ENCODE peak calls at places on chromosome 21, in seven cellular contexts. R, D, G, X, K, L and W are unnamed samples.

GRCh38 chr21:21232320-21232719 is 234.1 kb downstream of the NCAM2 start:
- DNase-seq in L (no peak), K (no peak), D (peak; percentile 53), G (no peak), R (no peak), X (no peak), W (no peak)

GRCh38 chr21:42263591-42264131 is 44.7 kb downstream of the ABCG1 start:
- DNase-seq in K (peak; percentile 51), X (no peak), D (no peak), G (no peak), L (peak; percentile 34), R (peak; percentile 66), W (no peak)

GRCh38 chr21:27480841-27481261 is 514.0 kb upstream of the ADAMTS5 start:
- DNase-seq in K (peak; percentile 32), G (no peak), R (no peak), L (no peak), D (no peak), X (no peak), W (no peak)

GRCh38 chr21:38979271-38980196 is 173.8 kb downstream of the ETS2 start:
- DNase-seq in L (no peak), G (no peak), X (no peak), K (no peak), D (no peak), R (no peak), W (no peak)

GRCh38 chr21:41881051-41881450 is 1.9 kb upstream of the PRDM15 start:
- DNase-seq in L (no peak), G (no peak), R (no peak), X (no peak), D (no peak), K (no peak), W (no peak)

GRCh38 chr21:45187646-45188045 is 100.0 kb downstream of the POFUT2 start:
- DNase-seq in L (no peak), D (no peak), R (no peak), G (peak; percentile 3), K (no peak), X (no peak), W (no peak)

GRCh38 chr21:42794551-42794950 is 84.8 kb downstream of the WDR4 start:
- DNase-seq in K (no peak), R (no peak), G (no peak), D (no peak), X (no peak), L (no peak), W (no peak)

GRCh38 chr21:29382029-29382654 is 83.4 kb downstream of the BACH1 start:
- DNase-seq in R (no peak), D (no peak), K (no peak), G (no peak), L (no peak), X (no peak), W (no peak)

GRCh38 chr21:46100426-46100825 is 2.5 kb downstream of the COL6A2 start:
- DNase-seq in L (no peak), R (no peak), D (no peak), K (peak; percentile 16), G (no peak), X (no peak), W (no peak)

GRCh38 chr21:40765771-40766170 is 81.2 kb downstream of the DSCAM start:
- DNase-seq in X (no peak), D (no peak), R (no peak), G (no peak), K (no peak), L (no peak), W (no peak)

GRCh38 chr21:39099859-39100258 is 83.4 kb downstream of the PSMG1 start:
- DNase-seq in K (no peak), L (no peak), D (no peak), X (no peak), G (no peak), R (no peak), W (no peak)

GRCh38 chr21:45871616-45872236 is 109.8 kb upstream of the COL6A1 start:
- DNase-seq in L (no peak), D (no peak), G (no peak), R (peak; percentile 6), K (no peak), X (no peak), W (no peak)

GRCh38 chr21:32717851-32718316 is 9.9 kb downstream of the SYNJ1 start:
- DNase-seq in X (no peak), L (no peak), K (no peak), D (peak; percentile 6), R (no peak), G (no peak), W (no peak)

GRCh38 chr21:46171996-46172862 is 12.0 kb downstream of the SPATC1L start:
- DNase-seq in K (no peak), G (peak; percentile 4), R (no peak), X (no peak), D (peak; percentile 85), L (no peak), W (no peak)

GRCh38 chr21:17660862-17661261 is 48.2 kb upstream of the BTG3 start:
- DNase-seq in X (no peak), R (no peak), G (no peak), D (no peak), L (no peak), K (no peak), W (no peak)

GRCh38 chr21:46092026-46092764 is 5.7 kb upstream of the COL6A2 start:
- DNase-seq in R (no peak), K (peak; percentile 40), G (no peak), L (peak; percentile 49), X (no peak), D (no peak), W (peak; percentile 62)

GRCh38 chr21:28867401-28867800 is 125.3 kb downstream of the LTN1 start:
- DNase-seq in G (no peak), D (no peak), L (no peak), R (no peak), X (no peak), K (no peak), W (no peak)

GRCh38 chr21:42556960-42557359 is 43.3 kb downstream of the SLC37A1 start:
- DNase-seq in R (peak; percentile 73), L (no peak), G (peak; percentile 71), K (no peak), X (no peak), D (no peak), W (peak; percentile 24)

GRCh38 chr21:25626752-25627151 is 12.3 kb upstream of the JAM2 start:
- DNase-seq in D (no peak), X (no peak), L (peak; percentile 23), G (no peak), R (peak; percentile 49), K (no peak), W (no peak)

GRCh38 chr21:46562472-46562871 is 42.4 kb downstream of the S100B start:
- DNase-seq in D (no peak), R (no peak), L (no peak), X (no peak), G (no peak), K (no peak), W (no peak)

GRCh38 chr21:35932232-35932911 is 128.0 kb downstream of the SETD4 start:
- DNase-seq in L (peak; percentile 27), X (peak; percentile 63), R (no peak), G (peak; percentile 91), D (peak; percentile 88), K (peak; percentile 38), W (peak; percentile 28)

DNA sequence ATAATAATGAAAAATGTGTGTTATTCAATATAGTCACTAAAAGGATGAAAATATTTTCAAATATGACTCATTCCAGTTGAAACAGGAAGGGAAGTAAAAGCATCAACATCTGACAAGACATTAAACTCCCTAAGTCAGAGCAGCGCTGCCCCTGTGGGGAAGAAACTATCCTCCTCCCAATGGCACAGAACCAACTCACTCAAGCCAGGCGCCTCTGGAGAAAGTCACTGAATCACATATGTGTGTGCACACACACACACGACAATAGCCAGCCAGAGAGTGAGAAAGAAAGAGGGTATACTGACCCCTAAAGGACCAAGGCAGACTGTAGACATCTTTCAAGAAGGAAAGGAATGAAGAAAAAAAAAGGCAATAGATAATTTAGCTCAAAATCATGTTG is 126.9 kb downstream of the SETD4 start:
- DNase-seq in K (no peak), G (peak; percentile 4), D (no peak), L (peak; percentile 38), X (no peak), R (peak; percentile 46), W (no peak)
- H3K4me3 ChIP-seq in K (no peak overlapping the region), G (no peak overlapping the region), D (no peak overlapping the region), L (no peak overlapping the region), X (no peak overlapping the region), R (no peak overlapping the region), W (no peak overlapping the region)

DNA sequence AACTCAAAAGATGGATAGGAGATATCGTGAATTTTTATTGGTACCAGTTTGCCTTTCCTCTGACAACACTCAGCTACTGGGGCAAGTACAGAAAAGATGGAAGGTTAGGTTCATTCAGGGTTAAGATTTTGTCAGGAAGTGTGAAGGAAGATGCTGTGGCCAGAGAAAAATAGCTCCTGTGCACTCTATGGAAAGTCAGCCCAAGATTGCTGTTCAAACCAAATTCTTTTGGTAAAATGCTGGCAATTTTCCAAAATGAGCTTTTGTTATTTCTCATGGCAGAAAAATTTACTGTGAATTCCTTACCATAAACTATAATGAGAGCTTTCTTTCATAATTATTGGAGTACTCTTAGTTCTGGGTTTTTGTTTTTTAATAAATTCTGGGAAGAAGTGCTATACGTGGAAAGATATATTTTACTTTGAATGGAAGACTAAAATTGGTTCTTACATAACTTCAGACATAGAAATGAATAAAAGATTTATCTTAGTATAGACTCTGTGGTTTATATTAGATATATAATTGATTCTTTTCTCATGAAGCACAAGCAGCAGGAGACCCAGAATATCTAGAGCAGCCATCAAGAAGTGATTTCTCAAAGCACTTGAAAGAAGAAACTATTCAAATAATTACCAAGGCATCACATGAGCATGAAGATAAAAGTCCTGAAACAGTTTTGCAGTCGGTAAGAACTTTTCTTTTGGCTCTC is 112.2 kb downstream of the USP25 start:
- DNase-seq in G (no peak), R (no peak), X (no peak), K (no peak), D (no peak), L (no peak), W (no peak)
- H3K4me3 ChIP-seq in G (no peak overlapping the region), R (no peak overlapping the region), X (no peak overlapping the region), K (no peak overlapping the region), D (no peak overlapping the region), L (no peak overlapping the region), W (no peak overlapping the region)

GRCh38 chr21:14527690-14528652 is 18.1 kb downstream of the SAMSN1 start:
- DNase-seq in D (no peak), X (no peak), L (no peak), G (no peak), R (no peak), K (no peak), W (no peak)
- H3K4me3 ChIP-seq in D (no peak overlapping the region), X (no peak overlapping the region), L (no peak overlapping the region), G (no peak overlapping the region), R (no peak overlapping the region), K (no peak overlapping the region), W (no peak overlapping the region)

DNA sequence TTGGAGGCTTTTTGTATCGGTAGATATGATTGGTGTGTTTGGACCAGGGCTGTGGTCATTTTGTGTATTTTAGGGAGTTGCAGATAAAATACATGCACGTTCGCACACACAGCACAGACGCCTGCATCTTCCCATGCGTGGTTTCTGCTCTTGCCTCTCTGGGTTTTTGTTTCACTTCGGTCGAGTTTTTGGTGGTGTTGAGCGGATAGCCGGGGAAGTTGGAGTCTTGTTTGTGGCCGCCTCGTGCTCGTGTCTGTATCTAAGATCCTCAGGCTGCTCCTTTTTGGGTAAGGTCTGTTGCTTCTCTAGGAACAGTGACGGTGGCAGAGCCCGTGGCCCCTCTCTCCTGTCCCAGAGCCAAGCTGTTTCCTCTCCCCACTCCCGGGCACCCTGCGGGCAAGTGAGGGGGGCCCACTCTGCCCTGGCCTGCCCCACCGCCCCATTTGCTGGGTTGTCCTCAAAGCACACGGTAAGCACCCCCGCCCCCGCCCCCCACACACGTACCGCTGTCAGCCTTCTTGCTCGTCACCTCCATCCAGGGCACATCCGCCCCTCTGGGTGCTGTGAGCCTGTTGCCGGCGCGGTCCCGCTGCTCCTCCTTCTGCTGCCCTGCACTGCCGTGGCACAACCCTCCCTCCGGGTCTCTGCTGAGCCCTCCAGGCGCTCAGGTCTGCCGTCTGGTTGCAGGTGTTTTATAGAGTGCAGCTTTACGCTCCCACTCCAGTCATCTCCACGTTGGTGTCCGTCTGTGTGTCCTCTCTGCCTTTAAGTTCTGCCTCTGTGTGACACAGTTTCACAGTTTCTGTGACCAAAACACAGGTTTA is 51.9 kb downstream of the AGPAT3 start:
- DNase-seq in K (no peak), R (peak; percentile 29), G (no peak), D (peak; percentile 83), X (peak; percentile 51), L (no peak), W (no peak)
- H3K4me3 ChIP-seq in K (peak overlapping the region; percentile 64), R (no peak overlapping the region), G (no peak overlapping the region), D (peak overlapping the region; percentile 69), X (peak overlapping the region; percentile 68), L (peak overlapping the region; percentile 41), W (no peak overlapping the region)